ENCODE peak calls at places on chromosomes 12 and 14, in nine cellular contexts. One of them, this sample, is unnamed.

GRCh38 chr14:68894123-68894522 is 85.0 kb downstream of the ACTN1 start:
- DNase-seq in stomach: no peak
- DNase-seq in neural crest cell: no peak
- DNase-seq in stimulated activated CD4-positive, alpha-beta T cell treated with anti-CD3 and anti-CD28 coated beads, Interleukin-12 subunit alpha, Interleukin-12 subunit beta, amount 100 ng/mL, for 48 hours: no peak
- DNase-seq in activated CD8-positive, alpha-beta memory T cell treated with anti-CD3 and anti-CD28 coated beads for 4 hours: no peak
- DNase-seq in foreskin keratinocyte: no peak
- DNase-seq in suprapubic skin: no peak
- DNase-seq in T follicular helper cell: no peak
- DNase-seq in T-helper 17 cell: no peak
- DNase-seq in this sample: no peak

GRCh38 chr12:120361506-120362208 is 7.3 kb downstream of the MSI1 start:
- DNase-seq in stomach: peak
- DNase-seq in neural crest cell: peak
- DNase-seq in stimulated activated CD4-positive, alpha-beta T cell treated with anti-CD3 and anti-CD28 coated beads, Interleukin-12 subunit alpha, Interleukin-12 subunit beta, amount 100 ng/mL, for 48 hours: no peak
- DNase-seq in activated CD8-positive, alpha-beta memory T cell treated with anti-CD3 and anti-CD28 coated beads for 4 hours: no peak
- DNase-seq in foreskin keratinocyte: no peak
- DNase-seq in suprapubic skin: no peak
- DNase-seq in T follicular helper cell: no peak
- DNase-seq in T-helper 17 cell: no peak
- DNase-seq in this sample: no peak

GRCh38 chr12:102169922-102170698 is 27.5 kb downstream of the PMCH start:
- DNase-seq in stomach: no peak
- DNase-seq in neural crest cell: no peak
- DNase-seq in stimulated activated CD4-positive, alpha-beta T cell treated with anti-CD3 and anti-CD28 coated beads, Interleukin-12 subunit alpha, Interleukin-12 subunit beta, amount 100 ng/mL, for 48 hours: no peak
- DNase-seq in activated CD8-positive, alpha-beta memory T cell treated with anti-CD3 and anti-CD28 coated beads for 4 hours: no peak
- DNase-seq in foreskin keratinocyte: no peak
- DNase-seq in suprapubic skin: no peak
- DNase-seq in T follicular helper cell: no peak
- DNase-seq in T-helper 17 cell: no peak
- DNase-seq in this sample: no peak

GRCh38 chr12:47321436-47321835 is 241.7 kb upstream of the AMIGO2 start:
- DNase-seq in stomach: no peak
- DNase-seq in neural crest cell: no peak
- DNase-seq in stimulated activated CD4-positive, alpha-beta T cell treated with anti-CD3 and anti-CD28 coated beads, Interleukin-12 subunit alpha, Interleukin-12 subunit beta, amount 100 ng/mL, for 48 hours: no peak
- DNase-seq in activated CD8-positive, alpha-beta memory T cell treated with anti-CD3 and anti-CD28 coated beads for 4 hours: no peak
- DNase-seq in foreskin keratinocyte: no peak
- DNase-seq in suprapubic skin: no peak
- DNase-seq in T follicular helper cell: no peak
- DNase-seq in T-helper 17 cell: no peak
- DNase-seq in this sample: no peak

GRCh38 chr14:92492261-92492660 is 21.3 kb upstream of the RIN3 start:
- DNase-seq in stomach: no peak
- DNase-seq in neural crest cell: no peak
- DNase-seq in stimulated activated CD4-positive, alpha-beta T cell treated with anti-CD3 and anti-CD28 coated beads, Interleukin-12 subunit alpha, Interleukin-12 subunit beta, amount 100 ng/mL, for 48 hours: no peak
- DNase-seq in activated CD8-positive, alpha-beta memory T cell treated with anti-CD3 and anti-CD28 coated beads for 4 hours: no peak
- DNase-seq in foreskin keratinocyte: no peak
- DNase-seq in suprapubic skin: no peak
- DNase-seq in T follicular helper cell: no peak
- DNase-seq in T-helper 17 cell: no peak
- DNase-seq in this sample: no peak

GRCh38 chr14:89848165-89848564 is 106.4 kb downstream of the EFCAB11 start:
- DNase-seq in stomach: no peak
- DNase-seq in neural crest cell: no peak
- DNase-seq in stimulated activated CD4-positive, alpha-beta T cell treated with anti-CD3 and anti-CD28 coated beads, Interleukin-12 subunit alpha, Interleukin-12 subunit beta, amount 100 ng/mL, for 48 hours: no peak
- DNase-seq in activated CD8-positive, alpha-beta memory T cell treated with anti-CD3 and anti-CD28 coated beads for 4 hours: no peak
- DNase-seq in foreskin keratinocyte: no peak
- DNase-seq in suprapubic skin: no peak
- DNase-seq in T follicular helper cell: no peak
- DNase-seq in T-helper 17 cell: no peak
- DNase-seq in this sample: no peak

GRCh38 chr14:55851961-55852360 is 266.2 kb upstream of the PELI2 start:
- DNase-seq in stomach: no peak
- DNase-seq in neural crest cell: no peak
- DNase-seq in stimulated activated CD4-positive, alpha-beta T cell treated with anti-CD3 and anti-CD28 coated beads, Interleukin-12 subunit alpha, Interleukin-12 subunit beta, amount 100 ng/mL, for 48 hours: no peak
- DNase-seq in activated CD8-positive, alpha-beta memory T cell treated with anti-CD3 and anti-CD28 coated beads for 4 hours: no peak
- DNase-seq in foreskin keratinocyte: no peak
- DNase-seq in suprapubic skin: no peak
- DNase-seq in T follicular helper cell: no peak
- DNase-seq in T-helper 17 cell: no peak
- DNase-seq in this sample: no peak

GRCh38 chr12:120249266-120249874 is 16.2 kb downstream of the PXN start:
- DNase-seq in stomach: no peak
- DNase-seq in neural crest cell: no peak
- DNase-seq in stimulated activated CD4-positive, alpha-beta T cell treated with anti-CD3 and anti-CD28 coated beads, Interleukin-12 subunit alpha, Interleukin-12 subunit beta, amount 100 ng/mL, for 48 hours: no peak
- DNase-seq in activated CD8-positive, alpha-beta memory T cell treated with anti-CD3 and anti-CD28 coated beads for 4 hours: no peak
- DNase-seq in foreskin keratinocyte: no peak
- DNase-seq in suprapubic skin: no peak
- DNase-seq in T follicular helper cell: no peak
- DNase-seq in T-helper 17 cell: no peak
- DNase-seq in this sample: no peak

GRCh38 chr14:87264386-87264785 is 728.6 kb downstream of the GALC start:
- DNase-seq in stomach: no peak
- DNase-seq in neural crest cell: no peak
- DNase-seq in stimulated activated CD4-positive, alpha-beta T cell treated with anti-CD3 and anti-CD28 coated beads, Interleukin-12 subunit alpha, Interleukin-12 subunit beta, amount 100 ng/mL, for 48 hours: no peak
- DNase-seq in activated CD8-positive, alpha-beta memory T cell treated with anti-CD3 and anti-CD28 coated beads for 4 hours: no peak
- DNase-seq in foreskin keratinocyte: peak
- DNase-seq in suprapubic skin: no peak
- DNase-seq in T follicular helper cell: no peak
- DNase-seq in T-helper 17 cell: no peak
- DNase-seq in this sample: no peak

GRCh38 chr14:87745507-87746118 is 247.4 kb downstream of the GALC start:
- DNase-seq in stomach: no peak
- DNase-seq in neural crest cell: peak
- DNase-seq in stimulated activated CD4-positive, alpha-beta T cell treated with anti-CD3 and anti-CD28 coated beads, Interleukin-12 subunit alpha, Interleukin-12 subunit beta, amount 100 ng/mL, for 48 hours: no peak
- DNase-seq in activated CD8-positive, alpha-beta memory T cell treated with anti-CD3 and anti-CD28 coated beads for 4 hours: no peak
- DNase-seq in foreskin keratinocyte: peak
- DNase-seq in suprapubic skin: no peak
- DNase-seq in T follicular helper cell: no peak
- DNase-seq in T-helper 17 cell: no peak
- DNase-seq in this sample: no peak

GRCh38 chr12:131098178-131098981 is 144.7 kb downstream of the ADGRD1 start:
- DNase-seq in stomach: no peak
- DNase-seq in neural crest cell: no peak
- DNase-seq in stimulated activated CD4-positive, alpha-beta T cell treated with anti-CD3 and anti-CD28 coated beads, Interleukin-12 subunit alpha, Interleukin-12 subunit beta, amount 100 ng/mL, for 48 hours: no peak
- DNase-seq in activated CD8-positive, alpha-beta memory T cell treated with anti-CD3 and anti-CD28 coated beads for 4 hours: no peak
- DNase-seq in foreskin keratinocyte: no peak
- DNase-seq in suprapubic skin: peak
- DNase-seq in T follicular helper cell: no peak
- DNase-seq in T-helper 17 cell: no peak
- DNase-seq in this sample: no peak

GRCh38 chr14:44893535-44893934 is 68.2 kb downstream of the KLHL28 start:
- DNase-seq in stomach: no peak
- DNase-seq in neural crest cell: no peak
- DNase-seq in stimulated activated CD4-positive, alpha-beta T cell treated with anti-CD3 and anti-CD28 coated beads, Interleukin-12 subunit alpha, Interleukin-12 subunit beta, amount 100 ng/mL, for 48 hours: no peak
- DNase-seq in activated CD8-positive, alpha-beta memory T cell treated with anti-CD3 and anti-CD28 coated beads for 4 hours: no peak
- DNase-seq in foreskin keratinocyte: no peak
- DNase-seq in suprapubic skin: no peak
- DNase-seq in T follicular helper cell: no peak
- DNase-seq in T-helper 17 cell: no peak
- DNase-seq in this sample: no peak

GRCh38 chr14:55585854-55586253 is 5.8 kb downstream of the KTN1 start:
- DNase-seq in stomach: no peak
- DNase-seq in neural crest cell: no peak
- DNase-seq in stimulated activated CD4-positive, alpha-beta T cell treated with anti-CD3 and anti-CD28 coated beads, Interleukin-12 subunit alpha, Interleukin-12 subunit beta, amount 100 ng/mL, for 48 hours: no peak
- DNase-seq in activated CD8-positive, alpha-beta memory T cell treated with anti-CD3 and anti-CD28 coated beads for 4 hours: no peak
- DNase-seq in foreskin keratinocyte: no peak
- DNase-seq in suprapubic skin: no peak
- DNase-seq in T follicular helper cell: no peak
- DNase-seq in T-helper 17 cell: no peak
- DNase-seq in this sample: no peak

GRCh38 chr12:32476446-32476845 is 77.1 kb downstream of the FGD4 start:
- DNase-seq in stomach: no peak
- DNase-seq in neural crest cell: no peak
- DNase-seq in stimulated activated CD4-positive, alpha-beta T cell treated with anti-CD3 and anti-CD28 coated beads, Interleukin-12 subunit alpha, Interleukin-12 subunit beta, amount 100 ng/mL, for 48 hours: no peak
- DNase-seq in activated CD8-positive, alpha-beta memory T cell treated with anti-CD3 and anti-CD28 coated beads for 4 hours: no peak
- DNase-seq in foreskin keratinocyte: no peak
- DNase-seq in suprapubic skin: no peak
- DNase-seq in T follicular helper cell: no peak
- DNase-seq in T-helper 17 cell: no peak
- DNase-seq in this sample: no peak

GRCh38 chr14:99436247-99437180 is 44.1 kb downstream of the SETD3 start:
- DNase-seq in stomach: no peak
- DNase-seq in neural crest cell: no peak
- DNase-seq in stimulated activated CD4-positive, alpha-beta T cell treated with anti-CD3 and anti-CD28 coated beads, Interleukin-12 subunit alpha, Interleukin-12 subunit beta, amount 100 ng/mL, for 48 hours: no peak
- DNase-seq in activated CD8-positive, alpha-beta memory T cell treated with anti-CD3 and anti-CD28 coated beads for 4 hours: no peak
- DNase-seq in foreskin keratinocyte: no peak
- DNase-seq in suprapubic skin: no peak
- DNase-seq in T follicular helper cell: no peak
- DNase-seq in T-helper 17 cell: no peak
- DNase-seq in this sample: no peak

GRCh38 chr12:89060133-89060532 is 292.2 kb downstream of the DUSP6 start:
- DNase-seq in stomach: no peak
- DNase-seq in neural crest cell: no peak
- DNase-seq in stimulated activated CD4-positive, alpha-beta T cell treated with anti-CD3 and anti-CD28 coated beads, Interleukin-12 subunit alpha, Interleukin-12 subunit beta, amount 100 ng/mL, for 48 hours: no peak
- DNase-seq in activated CD8-positive, alpha-beta memory T cell treated with anti-CD3 and anti-CD28 coated beads for 4 hours: no peak
- DNase-seq in foreskin keratinocyte: no peak
- DNase-seq in suprapubic skin: no peak
- DNase-seq in T follicular helper cell: no peak
- DNase-seq in T-helper 17 cell: no peak
- DNase-seq in this sample: no peak

GRCh38 chr14:75430106-75430505 is 2.3 kb downstream of the JDP2 start:
- DNase-seq in stomach: no peak
- DNase-seq in neural crest cell: no peak
- DNase-seq in stimulated activated CD4-positive, alpha-beta T cell treated with anti-CD3 and anti-CD28 coated beads, Interleukin-12 subunit alpha, Interleukin-12 subunit beta, amount 100 ng/mL, for 48 hours: no peak
- DNase-seq in activated CD8-positive, alpha-beta memory T cell treated with anti-CD3 and anti-CD28 coated beads for 4 hours: no peak
- DNase-seq in foreskin keratinocyte: no peak
- DNase-seq in suprapubic skin: no peak
- DNase-seq in T follicular helper cell: no peak
- DNase-seq in T-helper 17 cell: no peak
- DNase-seq in this sample: no peak

GRCh38 chr12:106840217-106840616 is 65.7 kb downstream of the RIC8B start:
- DNase-seq in stomach: no peak
- DNase-seq in neural crest cell: no peak
- DNase-seq in stimulated activated CD4-positive, alpha-beta T cell treated with anti-CD3 and anti-CD28 coated beads, Interleukin-12 subunit alpha, Interleukin-12 subunit beta, amount 100 ng/mL, for 48 hours: no peak
- DNase-seq in activated CD8-positive, alpha-beta memory T cell treated with anti-CD3 and anti-CD28 coated beads for 4 hours: no peak
- DNase-seq in foreskin keratinocyte: no peak
- DNase-seq in suprapubic skin: no peak
- DNase-seq in T follicular helper cell: no peak
- DNase-seq in T-helper 17 cell: no peak
- DNase-seq in this sample: no peak

GRCh38 chr12:56658921-56659320 is 13.1 kb upstream of the ATP5F1B start:
- DNase-seq in stomach: no peak
- DNase-seq in neural crest cell: no peak
- DNase-seq in stimulated activated CD4-positive, alpha-beta T cell treated with anti-CD3 and anti-CD28 coated beads, Interleukin-12 subunit alpha, Interleukin-12 subunit beta, amount 100 ng/mL, for 48 hours: no peak
- DNase-seq in activated CD8-positive, alpha-beta memory T cell treated with anti-CD3 and anti-CD28 coated beads for 4 hours: no peak
- DNase-seq in foreskin keratinocyte: no peak
- DNase-seq in suprapubic skin: no peak
- DNase-seq in T follicular helper cell: no peak
- DNase-seq in T-helper 17 cell: no peak
- DNase-seq in this sample: no peak

GRCh38 chr12:124273630-124274029 is 21.3 kb upstream of the RFLNA start:
- DNase-seq in stomach: no peak
- DNase-seq in neural crest cell: peak
- DNase-seq in stimulated activated CD4-positive, alpha-beta T cell treated with anti-CD3 and anti-CD28 coated beads, Interleukin-12 subunit alpha, Interleukin-12 subunit beta, amount 100 ng/mL, for 48 hours: peak
- DNase-seq in activated CD8-positive, alpha-beta memory T cell treated with anti-CD3 and anti-CD28 coated beads for 4 hours: no peak
- DNase-seq in foreskin keratinocyte: peak
- DNase-seq in suprapubic skin: no peak
- DNase-seq in T follicular helper cell: no peak
- DNase-seq in T-helper 17 cell: no peak
- DNase-seq in this sample: no peak

GRCh38 chr14:70897475-70897874 is 9.8 kb upstream of the PCNX1 start:
- DNase-seq in stomach: no peak
- DNase-seq in neural crest cell: no peak
- DNase-seq in stimulated activated CD4-positive, alpha-beta T cell treated with anti-CD3 and anti-CD28 coated beads, Interleukin-12 subunit alpha, Interleukin-12 subunit beta, amount 100 ng/mL, for 48 hours: no peak
- DNase-seq in activated CD8-positive, alpha-beta memory T cell treated with anti-CD3 and anti-CD28 coated beads for 4 hours: no peak
- DNase-seq in foreskin keratinocyte: no peak
- DNase-seq in suprapubic skin: no peak
- DNase-seq in T follicular helper cell: no peak
- DNase-seq in T-helper 17 cell: no peak
- DNase-seq in this sample: no peak

GRCh38 chr12:1882405-1882804 is 36.0 kb downstream of the CACNA2D4 start:
- DNase-seq in stomach: no peak
- DNase-seq in neural crest cell: no peak
- DNase-seq in stimulated activated CD4-positive, alpha-beta T cell treated with anti-CD3 and anti-CD28 coated beads, Interleukin-12 subunit alpha, Interleukin-12 subunit beta, amount 100 ng/mL, for 48 hours: no peak
- DNase-seq in activated CD8-positive, alpha-beta memory T cell treated with anti-CD3 and anti-CD28 coated beads for 4 hours: no peak
- DNase-seq in foreskin keratinocyte: no peak
- DNase-seq in suprapubic skin: no peak
- DNase-seq in T follicular helper cell: no peak
- DNase-seq in T-helper 17 cell: no peak
- DNase-seq in this sample: no peak

GRCh38 chr14:91998667-91999570 is 40.9 kb downstream of the TRIP11 start:
- DNase-seq in stomach: no peak
- DNase-seq in neural crest cell: no peak
- DNase-seq in stimulated activated CD4-positive, alpha-beta T cell treated with anti-CD3 and anti-CD28 coated beads, Interleukin-12 subunit alpha, Interleukin-12 subunit beta, amount 100 ng/mL, for 48 hours: no peak
- DNase-seq in activated CD8-positive, alpha-beta memory T cell treated with anti-CD3 and anti-CD28 coated beads for 4 hours: no peak
- DNase-seq in foreskin keratinocyte: no peak
- DNase-seq in suprapubic skin: no peak
- DNase-seq in T follicular helper cell: no peak
- DNase-seq in T-helper 17 cell: no peak
- DNase-seq in this sample: no peak

GRCh38 chr14:95289323-95290010 is 30.2 kb downstream of the CLMN start:
- DNase-seq in stomach: no peak
- DNase-seq in neural crest cell: no peak
- DNase-seq in stimulated activated CD4-positive, alpha-beta T cell treated with anti-CD3 and anti-CD28 coated beads, Interleukin-12 subunit alpha, Interleukin-12 subunit beta, amount 100 ng/mL, for 48 hours: no peak
- DNase-seq in activated CD8-positive, alpha-beta memory T cell treated with anti-CD3 and anti-CD28 coated beads for 4 hours: no peak
- DNase-seq in foreskin keratinocyte: no peak
- DNase-seq in suprapubic skin: peak
- DNase-seq in T follicular helper cell: no peak
- DNase-seq in T-helper 17 cell: no peak
- DNase-seq in this sample: no peak

GRCh38 chr14:64801800-64802199 is 77.9 kb downstream of the SPTB start:
- DNase-seq in stomach: no peak
- DNase-seq in neural crest cell: peak
- DNase-seq in stimulated activated CD4-positive, alpha-beta T cell treated with anti-CD3 and anti-CD28 coated beads, Interleukin-12 subunit alpha, Interleukin-12 subunit beta, amount 100 ng/mL, for 48 hours: no peak
- DNase-seq in activated CD8-positive, alpha-beta memory T cell treated with anti-CD3 and anti-CD28 coated beads for 4 hours: no peak
- DNase-seq in foreskin keratinocyte: no peak
- DNase-seq in suprapubic skin: no peak
- DNase-seq in T follicular helper cell: no peak
- DNase-seq in T-helper 17 cell: no peak
- DNase-seq in this sample: no peak

GRCh38 chr12:68368332-68368731 is 36.2 kb upstream of the MDM1 start:
- DNase-seq in stomach: no peak
- DNase-seq in neural crest cell: no peak
- DNase-seq in stimulated activated CD4-positive, alpha-beta T cell treated with anti-CD3 and anti-CD28 coated beads, Interleukin-12 subunit alpha, Interleukin-12 subunit beta, amount 100 ng/mL, for 48 hours: no peak
- DNase-seq in activated CD8-positive, alpha-beta memory T cell treated with anti-CD3 and anti-CD28 coated beads for 4 hours: no peak
- DNase-seq in foreskin keratinocyte: no peak
- DNase-seq in suprapubic skin: no peak
- DNase-seq in T follicular helper cell: no peak
- DNase-seq in T-helper 17 cell: no peak
- DNase-seq in this sample: no peak

This sample was measured in central memory CD8-positive, alpha-beta T cell.